ENCODE peak calls at places on chromosomes 3 and 15, in seven cellular contexts. H is H54; S is effector memory CD4-positive, alpha-beta T cell; X is B cell; W is AG09309; B is EH; Q is HEK293T. R is an unnamed sample.

GRCh38 chr3:193554790-193555189 is at the start of gene ATP13A4:
- DNase-seq in S (no peak), H (no peak), B (no peak), X (no peak), Q (no peak), W (no peak), R (no peak)

GRCh38 chr15:82548700-82549099 is 8.4 kb upstream of the RPS17 start:
- DNase-seq in B (no peak), W (no peak), S (no peak), Q (no peak), H (no peak), X (no peak), R (no peak)

GRCh38 chr3:169865176-169865800 is 4.4 kb downstream of the LRRC31 start:
- DNase-seq in W (no peak), S (no peak), Q (no peak), X (peak), H (no peak), B (no peak), R (no peak)

GRCh38 chr15:75171408-75171807 is 30.3 kb upstream of the C15orf39 start:
- DNase-seq in H (peak), Q (no peak), X (no peak), W (peak), B (peak), S (no peak), R (peak)

GRCh38 chr15:34759992-34760391 is 5.2 kb upstream of the GJD2 start:
- DNase-seq in B (no peak), Q (no peak), S (no peak), H (no peak), W (no peak), X (no peak), R (no peak)

GRCh38 chr3:194504146-194504545 is 17.3 kb upstream of the ATP13A3 start:
- DNase-seq in X (no peak), B (no peak), H (no peak), W (no peak), Q (no peak), S (no peak), R (no peak)

GRCh38 chr3:164332856-164333802 is 745.2 kb downstream of the SI start:
- DNase-seq in W (no peak), H (no peak), B (peak), S (no peak), Q (no peak), X (no peak), R (no peak)

GRCh38 chr3:128907706-128908445 is 28.5 kb downstream of the ACAD9 start:
- DNase-seq in X (peak), B (no peak), S (no peak), H (no peak), W (no peak), Q (no peak), R (no peak)

GRCh38 chr15:77577350-77577749 is 55.4 kb downstream of the LINGO1 start:
- DNase-seq in W (no peak), S (no peak), Q (no peak), H (no peak), B (peak), X (no peak), R (no peak)

GRCh38 chr3:12301513-12301912 is 12.6 kb downstream of the PPARG start:
- DNase-seq in B (no peak), S (no peak), Q (no peak), W (no peak), H (no peak), X (no peak), R (no peak)

GRCh38 chr3:130739848-130740247 is 6.8 kb downstream of the PIK3R4 start:
- DNase-seq in W (no peak), B (no peak), Q (no peak), S (no peak), X (no peak), H (no peak), R (no peak)

GRCh38 chr3:193780810-193781472 is 187.9 kb downstream of the OPA1 start:
- DNase-seq in Q (peak), X (no peak), W (peak), H (peak), S (no peak), B (peak), R (peak)

GRCh38 chr3:120908030-120908802 is at the start of gene STXBP5L:
- DNase-seq in B (peak), Q (peak), W (no peak), H (peak), S (no peak), X (no peak), R (peak)

GRCh38 chr3:160379628-160380214 is 19.3 kb downstream of the IFT80 start:
- DNase-seq in X (no peak), W (no peak), S (no peak), B (no peak), H (no peak), Q (no peak), R (no peak)

GRCh38 chr3:194802125-194802433 is 116.4 kb downstream of the FAM43A start:
- DNase-seq in H (no peak), X (no peak), W (no peak), Q (no peak), S (no peak), B (no peak), R (no peak)

GRCh38 chr3:3212781-3213416 is 33.4 kb upstream of the CRBN start:
- DNase-seq in Q (no peak), X (no peak), B (no peak), W (no peak), H (no peak), S (no peak), R (no peak)

GRCh38 chr3:49841126-49841525 is 15.2 kb downstream of the TRAIP start:
- DNase-seq in X (no peak), B (peak), Q (peak), S (no peak), W (no peak), H (no peak), R (peak)

GRCh38 chr3:182331356-182331755 is 461.9 kb upstream of the ATP11B start:
- DNase-seq in X (no peak), W (no peak), H (no peak), Q (no peak), B (no peak), S (no peak), R (no peak)

GRCh38 chr3:55487376-55488241 is 503 bp upstream of the WNT5A start:
- DNase-seq in B (peak), Q (peak), W (no peak), H (peak), X (no peak), S (no peak), R (peak)

GRCh38 chr3:11532865-11533490 is 110.7 kb downstream of the VGLL4 start:
- DNase-seq in W (no peak), Q (no peak), S (no peak), X (peak), H (no peak), B (peak), R (no peak)

GRCh38 chr15:59266015-59266414 is 59.4 kb downstream of the LDHAL6B start:
- DNase-seq in B (no peak), W (no peak), S (no peak), Q (no peak), X (no peak), H (no peak), R (no peak)

GRCh38 chr15:35123743-35124142 is 38.6 kb upstream of the NANOGP8 start:
- DNase-seq in H (no peak), W (no peak), X (no peak), S (no peak), B (peak), Q (no peak), R (no peak)

GRCh38 chr15:77839970-77840609 is 207.4 kb upstream of the LINGO1 start:
- DNase-seq in W (no peak), S (no peak), Q (no peak), X (no peak), B (no peak), H (no peak), R (no peak)

GRCh38 chr15:83323296-83323711 is 38.8 kb upstream of the BNC1 start:
- DNase-seq in Q (no peak), W (peak), X (no peak), S (no peak), B (peak), H (no peak), R (peak)

GRCh38 chr3:175404667-175405066 is 545.5 kb downstream of the NAALADL2 start:
- DNase-seq in W (no peak), S (no peak), Q (no peak), H (no peak), B (peak), X (no peak), R (no peak)

GRCh38 chr15:78225783-78226541 is 8.4 kb downstream of the ACSBG1 start:
- DNase-seq in B (peak), X (no peak), W (no peak), S (no peak), H (no peak), Q (no peak), R (no peak)

GRCh38 chr15:92383528-92384326 is 10.0 kb upstream of the ST8SIA2 start:
- DNase-seq in Q (peak), S (no peak), H (no peak), B (peak), W (no peak), X (no peak), R (no peak)

GRCh38 chr3:127389415-127389814 is 101.6 kb upstream of the PRR20G start:
- DNase-seq in W (no peak), B (peak), Q (no peak), H (no peak), X (no peak), S (no peak), R (no peak)

GRCh38 chr3:48919215-48920138 is 835 bp downstream of the ARIH2 start:
- DNase-seq in W (no peak), B (peak), H (peak), X (peak), S (peak), Q (peak), R (peak)

GRCh38 chr15:63244976-63245645 is 32.3 kb upstream of the APH1B start:
- DNase-seq in H (no peak), W (no peak), B (no peak), S (no peak), Q (no peak), X (no peak), R (no peak)